ENCODE peak calls at places on chromosomes 16 and 17, in five cellular contexts. J is stimulated activated CD4-positive, alpha-beta T cell treated with anti-CD3 and anti-CD28 coated beads, Interleukin-1b, Interleukin-23, amount 100 ng/mL, for 48 hours; C is EL; R is stimulated activated CD8-positive, alpha-beta memory T cell treated with anti-CD3 and anti-CD28 coated beads, Interleukin-2, amount 100 ng/mL, for 1 hour; H is activated effector memory CD4-positive, alpha-beta T cell treated with Interleukin-2 at 50 U/mL for 16 hours. M is an unnamed sample.

GRCh38 chr16:15689290-15689689 is 39.2 kb downstream of the NDE1 start:
- DNase-seq in J (no peak), R (no peak), C (peak), H (no peak), M (no peak)

GRCh38 chr16:14476183-14476582 is 153.9 kb downstream of the PARN start:
- DNase-seq in H (no peak), R (no peak), J (no peak), C (no peak), M (no peak)

GRCh38 chr17:39612291-39612894 is 4.7 kb upstream of the NEUROD2 start:
- DNase-seq in J (no peak), C (no peak), R (no peak), H (no peak), M (no peak)

GRCh38 chr16:65044861-65045260 is 77.0 kb downstream of the CDH11 start:
- DNase-seq in R (no peak), H (no peak), J (no peak), C (peak), M (no peak)

GRCh38 chr17:30263552-30264333 is 28.0 kb downstream of the BLMH start:
- DNase-seq in C (no peak), H (no peak), J (no peak), R (no peak), M (no peak)

GRCh38 chr16:54128629-54129230 is 157.9 kb downstream of the IRX3 start:
- DNase-seq in C (no peak), R (no peak), J (no peak), H (no peak), M (no peak)

GRCh38 chr16:11007714-11008240 is 63.4 kb downstream of the CLEC16A start:
- DNase-seq in R (no peak), J (no peak), H (no peak), C (no peak), M (no peak)

GRCh38 chr17:33072421-33073175 is 81.0 kb downstream of the SPACA3 start:
- DNase-seq in R (no peak), H (no peak), C (no peak), J (no peak), M (no peak)

GRCh38 chr17:9905902-9906301 is 831 bp upstream of the RCVRN start:
- DNase-seq in J (peak), H (no peak), C (peak), R (no peak), M (peak)

GRCh38 chr17:17665255-17665654 is 16.0 kb upstream of the RAI1 start:
- DNase-seq in J (no peak), R (no peak), H (no peak), C (no peak), M (no peak)

GRCh38 chr17:32519769-32520701 is 33.2 kb downstream of the CDK5R1 start:
- DNase-seq in J (peak), R (no peak), C (peak), H (peak), M (peak)

GRCh38 chr16:59886021-59886420 is 1151.9 kb upstream of the GOT2 start:
- DNase-seq in J (no peak), H (no peak), C (peak), R (no peak), M (no peak)

GRCh38 chr16:51884773-51885172 is 662.2 kb downstream of the TOX3 start:
- DNase-seq in H (no peak), C (no peak), R (no peak), J (no peak), M (no peak)

GRCh38 chr17:19714542-19715411 is 1.6 kb downstream of the SLC47A2 start:
- DNase-seq in H (no peak), J (no peak), R (no peak), C (no peak), M (no peak)

GRCh38 chr17:44002141-44002848 is 2.1 kb upstream of the NAGS start:
- DNase-seq in R (no peak), H (no peak), C (peak), J (no peak), M (no peak)

GRCh38 chr16:12661656-12662172 is 142.0 kb downstream of the CPPED1 start:
- DNase-seq in H (no peak), R (no peak), C (peak), J (no peak), M (no peak)

GRCh38 chr17:158379-158778 is 21.0 kb downstream of the SCGB1C2 start:
- DNase-seq in J (no peak), C (no peak), R (no peak), H (no peak), M (no peak)

GRCh38 chr16:87851601-87852000 is 17.7 kb downstream of the SLC7A5 start:
- DNase-seq in J (no peak), R (no peak), H (no peak), C (no peak), M (no peak)

GRCh38 chr16:85181091-85181738 is 68.9 kb upstream of the CIBAR2 start:
- DNase-seq in R (no peak), C (no peak), H (no peak), J (no peak), M (no peak)

GRCh38 chr17:17084317-17084835 is 42.1 kb downstream of the MPRIP start:
- DNase-seq in R (no peak), C (no peak), J (no peak), H (no peak), M (no peak)

GRCh38 chr16:87241135-87241771 is 75.9 kb downstream of the C16orf95 start:
- DNase-seq in C (no peak), J (no peak), H (no peak), R (no peak), M (no peak)

GRCh38 chr17:69223809-69224208 is 4.8 kb downstream of the ABCA10 start:
- DNase-seq in J (no peak), C (peak), R (no peak), H (no peak), M (no peak)

GRCh38 chr16:2819179-2819938 is 2.3 kb downstream of the PRSS21 start:
- DNase-seq in H (no peak), J (no peak), R (no peak), C (no peak), M (no peak)

GRCh38 chr17:38562903-38563302 is 42.8 kb downstream of the SRCIN1 start:
- DNase-seq in J (no peak), R (no peak), H (no peak), C (no peak), M (no peak)

GRCh38 chr17:79630120-79630519 is 19.3 kb upstream of the RBFOX3 start:
- DNase-seq in H (no peak), C (no peak), J (no peak), R (no peak), M (no peak)

GRCh38 chr16:13378151-13378550 is 476.8 kb downstream of the SHISA9 start:
- DNase-seq in C (no peak), J (no peak), H (no peak), R (no peak), M (no peak)

M was measured in stimulated activated naive B cell treated with anti-CD40 and anti-IgM and Interleukin-4, amounts not matched to agents 10 μg/mL and 1 μg/mL and 100 μg/mL, for 72 hours.